ENCODE peak calls at places on chromosomes 11 and 22, in nine cellular contexts. One of them, this sample, is unnamed.

GRCh38 chr22:43858156-43858895 is 4.0 kb downstream of the SULT4A1 start:
- DNase-seq in heart left ventricle: no peak
- DNase-seq in NCI-H1092: no peak
- DNase-seq in AG09309: no peak
- DNase-seq in small intestine: peak; percentile 42
- DNase-seq in stimulated activated CD4-positive, alpha-beta T cell treated with anti-CD3 and anti-CD28 coated beads, Interleukin-1b, Interleukin-23, amount 100 ng/mL, for 48 hours: no peak
- DNase-seq in memory B cell: no peak
- DNase-seq in left cardiac atrium: no peak
- DNase-seq in RCC 7860: no peak
- DNase-seq in this sample: no peak

GRCh38 chr22:35842954-35843353 is 125.3 kb downstream of the APOL5 start:
- DNase-seq in heart left ventricle: no peak
- DNase-seq in NCI-H1092: peak; percentile 22
- DNase-seq in AG09309: no peak
- DNase-seq in small intestine: peak; percentile 57
- DNase-seq in stimulated activated CD4-positive, alpha-beta T cell treated with anti-CD3 and anti-CD28 coated beads, Interleukin-1b, Interleukin-23, amount 100 ng/mL, for 48 hours: no peak
- DNase-seq in memory B cell: no peak
- DNase-seq in left cardiac atrium: peak; percentile 32
- DNase-seq in RCC 7860: peak; percentile 40
- DNase-seq in this sample: no peak

GRCh38 chr11:70467196-70468085 is 69.1 kb downstream of the CTTN start:
- DNase-seq in heart left ventricle: peak; percentile 51
- DNase-seq in NCI-H1092: peak; percentile 59
- DNase-seq in AG09309: no peak
- DNase-seq in small intestine: peak; percentile 52
- DNase-seq in stimulated activated CD4-positive, alpha-beta T cell treated with anti-CD3 and anti-CD28 coated beads, Interleukin-1b, Interleukin-23, amount 100 ng/mL, for 48 hours: peak; percentile 46
- DNase-seq in memory B cell: no peak
- DNase-seq in left cardiac atrium: peak; percentile 63
- DNase-seq in RCC 7860: peak; percentile 25
- DNase-seq in this sample: peak; percentile 58

GRCh38 chr11:40133526-40133925 is 1325.9 kb downstream of the LRRC4C start:
- DNase-seq in heart left ventricle: no peak
- DNase-seq in NCI-H1092: no peak
- DNase-seq in AG09309: no peak
- DNase-seq in small intestine: no peak
- DNase-seq in stimulated activated CD4-positive, alpha-beta T cell treated with anti-CD3 and anti-CD28 coated beads, Interleukin-1b, Interleukin-23, amount 100 ng/mL, for 48 hours: no peak
- DNase-seq in memory B cell: no peak
- DNase-seq in left cardiac atrium: no peak
- DNase-seq in RCC 7860: no peak
- DNase-seq in this sample: no peak

GRCh38 chr11:26072612-26073011 is 259.3 kb upstream of the ANO3 start:
- DNase-seq in heart left ventricle: no peak
- DNase-seq in NCI-H1092: no peak
- DNase-seq in AG09309: no peak
- DNase-seq in small intestine: no peak
- DNase-seq in stimulated activated CD4-positive, alpha-beta T cell treated with anti-CD3 and anti-CD28 coated beads, Interleukin-1b, Interleukin-23, amount 100 ng/mL, for 48 hours: no peak
- DNase-seq in memory B cell: no peak
- DNase-seq in left cardiac atrium: no peak
- DNase-seq in RCC 7860: no peak
- DNase-seq in this sample: no peak

GRCh38 chr11:69000831-69001245 is 12.2 kb downstream of the MRGPRF start:
- DNase-seq in heart left ventricle: peak; percentile 17
- DNase-seq in NCI-H1092: no peak
- DNase-seq in AG09309: peak; percentile 56
- DNase-seq in small intestine: peak; percentile 9
- DNase-seq in stimulated activated CD4-positive, alpha-beta T cell treated with anti-CD3 and anti-CD28 coated beads, Interleukin-1b, Interleukin-23, amount 100 ng/mL, for 48 hours: no peak
- DNase-seq in memory B cell: no peak
- DNase-seq in left cardiac atrium: no peak
- DNase-seq in RCC 7860: peak; percentile 13
- DNase-seq in this sample: peak; percentile 49

GRCh38 chr11:1029686-1030085 is 6.8 kb downstream of the MUC6 start:
- DNase-seq in heart left ventricle: no peak
- DNase-seq in NCI-H1092: no peak
- DNase-seq in AG09309: no peak
- DNase-seq in small intestine: no peak
- DNase-seq in stimulated activated CD4-positive, alpha-beta T cell treated with anti-CD3 and anti-CD28 coated beads, Interleukin-1b, Interleukin-23, amount 100 ng/mL, for 48 hours: no peak
- DNase-seq in memory B cell: no peak
- DNase-seq in left cardiac atrium: no peak
- DNase-seq in RCC 7860: no peak
- DNase-seq in this sample: no peak

GRCh38 chr11:116471608-116472007 is 301.2 kb downstream of the BUD13 start:
- DNase-seq in heart left ventricle: no peak
- DNase-seq in NCI-H1092: no peak
- DNase-seq in AG09309: peak; percentile 10
- DNase-seq in small intestine: no peak
- DNase-seq in stimulated activated CD4-positive, alpha-beta T cell treated with anti-CD3 and anti-CD28 coated beads, Interleukin-1b, Interleukin-23, amount 100 ng/mL, for 48 hours: no peak
- DNase-seq in memory B cell: no peak
- DNase-seq in left cardiac atrium: no peak
- DNase-seq in RCC 7860: no peak
- DNase-seq in this sample: no peak

GRCh38 chr11:11036185-11037161 is 178.6 kb upstream of the ZBED5 start:
- DNase-seq in heart left ventricle: peak; percentile 39
- DNase-seq in NCI-H1092: peak; percentile 76
- DNase-seq in AG09309: peak; percentile 40
- DNase-seq in small intestine: peak; percentile 65
- DNase-seq in stimulated activated CD4-positive, alpha-beta T cell treated with anti-CD3 and anti-CD28 coated beads, Interleukin-1b, Interleukin-23, amount 100 ng/mL, for 48 hours: no peak
- DNase-seq in memory B cell: peak; percentile 34
- DNase-seq in left cardiac atrium: no peak
- DNase-seq in RCC 7860: peak; percentile 28
- DNase-seq in this sample: no peak

GRCh38 chr11:34219862-34220490 is 114.5 kb downstream of the NAT10 start:
- DNase-seq in heart left ventricle: no peak
- DNase-seq in NCI-H1092: no peak
- DNase-seq in AG09309: no peak
- DNase-seq in small intestine: no peak
- DNase-seq in stimulated activated CD4-positive, alpha-beta T cell treated with anti-CD3 and anti-CD28 coated beads, Interleukin-1b, Interleukin-23, amount 100 ng/mL, for 48 hours: no peak
- DNase-seq in memory B cell: no peak
- DNase-seq in left cardiac atrium: peak; percentile 57
- DNase-seq in RCC 7860: no peak
- DNase-seq in this sample: no peak

GRCh38 chr11:122305426-122305825 is 189.4 kb upstream of the BLID start:
- DNase-seq in heart left ventricle: no peak
- DNase-seq in NCI-H1092: no peak
- DNase-seq in AG09309: no peak
- DNase-seq in small intestine: no peak
- DNase-seq in stimulated activated CD4-positive, alpha-beta T cell treated with anti-CD3 and anti-CD28 coated beads, Interleukin-1b, Interleukin-23, amount 100 ng/mL, for 48 hours: no peak
- DNase-seq in memory B cell: no peak
- DNase-seq in left cardiac atrium: no peak
- DNase-seq in RCC 7860: no peak
- DNase-seq in this sample: no peak

GRCh38 chr11:116507849-116508695 is 264.7 kb downstream of the BUD13 start:
- DNase-seq in heart left ventricle: no peak
- DNase-seq in NCI-H1092: no peak
- DNase-seq in AG09309: no peak
- DNase-seq in small intestine: no peak
- DNase-seq in stimulated activated CD4-positive, alpha-beta T cell treated with anti-CD3 and anti-CD28 coated beads, Interleukin-1b, Interleukin-23, amount 100 ng/mL, for 48 hours: no peak
- DNase-seq in memory B cell: no peak
- DNase-seq in left cardiac atrium: no peak
- DNase-seq in RCC 7860: no peak
- DNase-seq in this sample: no peak

GRCh38 chr11:113932788-113933187 is 28.2 kb downstream of the HTR3B start:
- DNase-seq in heart left ventricle: no peak
- DNase-seq in NCI-H1092: no peak
- DNase-seq in AG09309: no peak
- DNase-seq in small intestine: no peak
- DNase-seq in stimulated activated CD4-positive, alpha-beta T cell treated with anti-CD3 and anti-CD28 coated beads, Interleukin-1b, Interleukin-23, amount 100 ng/mL, for 48 hours: no peak
- DNase-seq in memory B cell: no peak
- DNase-seq in left cardiac atrium: no peak
- DNase-seq in RCC 7860: no peak
- DNase-seq in this sample: no peak

GRCh38 chr22:25167834-25168601 is 31.6 kb upstream of the CRYBB3 start:
- DNase-seq in heart left ventricle: no peak
- DNase-seq in NCI-H1092: no peak
- DNase-seq in AG09309: no peak
- DNase-seq in small intestine: peak; percentile 28
- DNase-seq in stimulated activated CD4-positive, alpha-beta T cell treated with anti-CD3 and anti-CD28 coated beads, Interleukin-1b, Interleukin-23, amount 100 ng/mL, for 48 hours: no peak
- DNase-seq in memory B cell: no peak
- DNase-seq in left cardiac atrium: no peak
- DNase-seq in RCC 7860: no peak
- DNase-seq in this sample: no peak

GRCh38 chr22:20530368-20531153 is 23.2 kb downstream of the MED15 start:
- DNase-seq in heart left ventricle: no peak
- DNase-seq in NCI-H1092: no peak
- DNase-seq in AG09309: no peak
- DNase-seq in small intestine: peak; percentile 62
- DNase-seq in stimulated activated CD4-positive, alpha-beta T cell treated with anti-CD3 and anti-CD28 coated beads, Interleukin-1b, Interleukin-23, amount 100 ng/mL, for 48 hours: no peak
- DNase-seq in memory B cell: no peak
- DNase-seq in left cardiac atrium: no peak
- DNase-seq in RCC 7860: peak; percentile 77
- DNase-seq in this sample: peak; percentile 56

GRCh38 chr11:61973603-61974162 is 6.2 kb upstream of the FTH1 start:
- DNase-seq in heart left ventricle: no peak
- DNase-seq in NCI-H1092: no peak
- DNase-seq in AG09309: no peak
- DNase-seq in small intestine: peak; percentile 39
- DNase-seq in stimulated activated CD4-positive, alpha-beta T cell treated with anti-CD3 and anti-CD28 coated beads, Interleukin-1b, Interleukin-23, amount 100 ng/mL, for 48 hours: no peak
- DNase-seq in memory B cell: no peak
- DNase-seq in left cardiac atrium: no peak
- DNase-seq in RCC 7860: no peak
- DNase-seq in this sample: no peak

GRCh38 chr22:22929381-22930221 is 42.0 kb downstream of the IGLL5 start:
- DNase-seq in heart left ventricle: no peak
- DNase-seq in NCI-H1092: no peak
- DNase-seq in AG09309: no peak
- DNase-seq in small intestine: no peak
- DNase-seq in stimulated activated CD4-positive, alpha-beta T cell treated with anti-CD3 and anti-CD28 coated beads, Interleukin-1b, Interleukin-23, amount 100 ng/mL, for 48 hours: no peak
- DNase-seq in memory B cell: no peak
- DNase-seq in left cardiac atrium: no peak
- DNase-seq in RCC 7860: no peak
- DNase-seq in this sample: no peak

GRCh38 chr11:113997473-113997872 is 22.6 kb downstream of the HTR3A start:
- DNase-seq in heart left ventricle: no peak
- DNase-seq in NCI-H1092: no peak
- DNase-seq in AG09309: no peak
- DNase-seq in small intestine: no peak
- DNase-seq in stimulated activated CD4-positive, alpha-beta T cell treated with anti-CD3 and anti-CD28 coated beads, Interleukin-1b, Interleukin-23, amount 100 ng/mL, for 48 hours: no peak
- DNase-seq in memory B cell: no peak
- DNase-seq in left cardiac atrium: no peak
- DNase-seq in RCC 7860: no peak
- DNase-seq in this sample: no peak

GRCh38 chr11:27404427-27404826 is 41.4 kb upstream of the CCDC34 start:
- DNase-seq in heart left ventricle: no peak
- DNase-seq in NCI-H1092: no peak
- DNase-seq in AG09309: no peak
- DNase-seq in small intestine: no peak
- DNase-seq in stimulated activated CD4-positive, alpha-beta T cell treated with anti-CD3 and anti-CD28 coated beads, Interleukin-1b, Interleukin-23, amount 100 ng/mL, for 48 hours: no peak
- DNase-seq in memory B cell: no peak
- DNase-seq in left cardiac atrium: no peak
- DNase-seq in RCC 7860: no peak
- DNase-seq in this sample: no peak

GRCh38 chr11:102240502-102240901 is 76.8 kb upstream of the BIRC3 start:
- DNase-seq in heart left ventricle: no peak
- DNase-seq in NCI-H1092: no peak
- DNase-seq in AG09309: no peak
- DNase-seq in small intestine: no peak
- DNase-seq in stimulated activated CD4-positive, alpha-beta T cell treated with anti-CD3 and anti-CD28 coated beads, Interleukin-1b, Interleukin-23, amount 100 ng/mL, for 48 hours: no peak
- DNase-seq in memory B cell: no peak
- DNase-seq in left cardiac atrium: no peak
- DNase-seq in RCC 7860: no peak
- DNase-seq in this sample: no peak

GRCh38 chr11:11391796-11392195 is 38.7 kb upstream of the CSNK2A3 start:
- DNase-seq in heart left ventricle: no peak
- DNase-seq in NCI-H1092: no peak
- DNase-seq in AG09309: peak; percentile 62
- DNase-seq in small intestine: peak; percentile 96
- DNase-seq in stimulated activated CD4-positive, alpha-beta T cell treated with anti-CD3 and anti-CD28 coated beads, Interleukin-1b, Interleukin-23, amount 100 ng/mL, for 48 hours: no peak
- DNase-seq in memory B cell: no peak
- DNase-seq in left cardiac atrium: no peak
- DNase-seq in RCC 7860: peak; percentile 76
- DNase-seq in this sample: peak; percentile 45

GRCh38 chr11:70319694-70320093 is 49.2 kb downstream of the PPFIA1 start:
- DNase-seq in heart left ventricle: no peak
- DNase-seq in NCI-H1092: no peak
- DNase-seq in AG09309: no peak
- DNase-seq in small intestine: no peak
- DNase-seq in stimulated activated CD4-positive, alpha-beta T cell treated with anti-CD3 and anti-CD28 coated beads, Interleukin-1b, Interleukin-23, amount 100 ng/mL, for 48 hours: no peak
- DNase-seq in memory B cell: no peak
- DNase-seq in left cardiac atrium: peak; percentile 43
- DNase-seq in RCC 7860: no peak
- DNase-seq in this sample: no peak

GRCh38 chr11:119782673-119783072 is 53.7 kb upstream of the NECTIN1 start:
- DNase-seq in heart left ventricle: peak; percentile 32
- DNase-seq in NCI-H1092: no peak
- DNase-seq in AG09309: no peak
- DNase-seq in small intestine: no peak
- DNase-seq in stimulated activated CD4-positive, alpha-beta T cell treated with anti-CD3 and anti-CD28 coated beads, Interleukin-1b, Interleukin-23, amount 100 ng/mL, for 48 hours: no peak
- DNase-seq in memory B cell: no peak
- DNase-seq in left cardiac atrium: no peak
- DNase-seq in RCC 7860: no peak
- DNase-seq in this sample: no peak

GRCh38 chr22:41177626-41178424 is 27.3 kb upstream of the L3MBTL2 start:
- DNase-seq in heart left ventricle: no peak
- DNase-seq in NCI-H1092: no peak
- DNase-seq in AG09309: no peak
- DNase-seq in small intestine: no peak
- DNase-seq in stimulated activated CD4-positive, alpha-beta T cell treated with anti-CD3 and anti-CD28 coated beads, Interleukin-1b, Interleukin-23, amount 100 ng/mL, for 48 hours: no peak
- DNase-seq in memory B cell: no peak
- DNase-seq in left cardiac atrium: no peak
- DNase-seq in RCC 7860: no peak
- DNase-seq in this sample: no peak

GRCh38 chr22:45208993-45209838 is 31.5 kb downstream of the KIAA0930 start:
- DNase-seq in heart left ventricle: no peak
- DNase-seq in NCI-H1092: no peak
- DNase-seq in AG09309: no peak
- DNase-seq in small intestine: no peak
- DNase-seq in stimulated activated CD4-positive, alpha-beta T cell treated with anti-CD3 and anti-CD28 coated beads, Interleukin-1b, Interleukin-23, amount 100 ng/mL, for 48 hours: peak; percentile 22
- DNase-seq in memory B cell: no peak
- DNase-seq in left cardiac atrium: no peak
- DNase-seq in RCC 7860: peak; percentile 42
- DNase-seq in this sample: no peak

GRCh38 chr11:125429174-125429707 is 66.8 kb downstream of the FEZ1 start:
- DNase-seq in heart left ventricle: peak; percentile 53
- DNase-seq in NCI-H1092: peak; percentile 45
- DNase-seq in AG09309: no peak
- DNase-seq in small intestine: peak; percentile 25
- DNase-seq in stimulated activated CD4-positive, alpha-beta T cell treated with anti-CD3 and anti-CD28 coated beads, Interleukin-1b, Interleukin-23, amount 100 ng/mL, for 48 hours: peak; percentile 53
- DNase-seq in memory B cell: peak; percentile 16
- DNase-seq in left cardiac atrium: peak; percentile 65
- DNase-seq in RCC 7860: no peak
- DNase-seq in this sample: peak; percentile 22

GRCh38 chr11:107157146-107157808 is 139.0 kb upstream of the GUCY1A2 start:
- DNase-seq in heart left ventricle: no peak
- DNase-seq in NCI-H1092: no peak
- DNase-seq in AG09309: no peak
- DNase-seq in small intestine: no peak
- DNase-seq in stimulated activated CD4-positive, alpha-beta T cell treated with anti-CD3 and anti-CD28 coated beads, Interleukin-1b, Interleukin-23, amount 100 ng/mL, for 48 hours: no peak
- DNase-seq in memory B cell: no peak
- DNase-seq in left cardiac atrium: no peak
- DNase-seq in RCC 7860: no peak
- DNase-seq in this sample: no peak

GRCh38 chr11:73229321-73230275 is 11.5 kb downstream of the P2RY2 start:
- DNase-seq in heart left ventricle: no peak
- DNase-seq in NCI-H1092: no peak
- DNase-seq in AG09309: no peak
- DNase-seq in small intestine: no peak
- DNase-seq in stimulated activated CD4-positive, alpha-beta T cell treated with anti-CD3 and anti-CD28 coated beads, Interleukin-1b, Interleukin-23, amount 100 ng/mL, for 48 hours: no peak
- DNase-seq in memory B cell: no peak
- DNase-seq in left cardiac atrium: no peak
- DNase-seq in RCC 7860: no peak
- DNase-seq in this sample: peak; percentile 7

GRCh38 chr22:30427871-30428270 is 2.3 kb downstream of the MTFP1 start:
- DNase-seq in heart left ventricle: no peak
- DNase-seq in NCI-H1092: no peak
- DNase-seq in AG09309: no peak
- DNase-seq in small intestine: no peak
- DNase-seq in stimulated activated CD4-positive, alpha-beta T cell treated with anti-CD3 and anti-CD28 coated beads, Interleukin-1b, Interleukin-23, amount 100 ng/mL, for 48 hours: no peak
- DNase-seq in memory B cell: no peak
- DNase-seq in left cardiac atrium: no peak
- DNase-seq in RCC 7860: no peak
- DNase-seq in this sample: no peak

GRCh38 chr11:62128835-62129234 is 5.0 kb downstream of the INCENP start:
- DNase-seq in heart left ventricle: no peak
- DNase-seq in NCI-H1092: no peak
- DNase-seq in AG09309: no peak
- DNase-seq in small intestine: no peak
- DNase-seq in stimulated activated CD4-positive, alpha-beta T cell treated with anti-CD3 and anti-CD28 coated beads, Interleukin-1b, Interleukin-23, amount 100 ng/mL, for 48 hours: no peak
- DNase-seq in memory B cell: no peak
- DNase-seq in left cardiac atrium: no peak
- DNase-seq in RCC 7860: no peak
- DNase-seq in this sample: no peak

GRCh38 chr22:43451651-43452050 is 39.8 kb downstream of the MPPED1 start:
- DNase-seq in heart left ventricle: no peak
- DNase-seq in NCI-H1092: no peak
- DNase-seq in AG09309: no peak
- DNase-seq in small intestine: no peak
- DNase-seq in stimulated activated CD4-positive, alpha-beta T cell treated with anti-CD3 and anti-CD28 coated beads, Interleukin-1b, Interleukin-23, amount 100 ng/mL, for 48 hours: no peak
- DNase-seq in memory B cell: no peak
- DNase-seq in left cardiac atrium: no peak
- DNase-seq in RCC 7860: no peak
- DNase-seq in this sample: no peak